ENCODE peak calls at places on chromosomes 6 and 20, in seven cellular contexts. C is H9; K is right cardiac atrium; Z is IMR-90; B is right atrium auricular region; J is lung; N is CD8-positive, alpha-beta T cell. P is an unnamed sample.

GRCh38 chr6:10262505-10262904 is 152.4 kb downstream of the TFAP2A start:
- DNase-seq in J (no peak), Z (no peak), B (no peak), N (no peak), C (no peak), K (no peak), P (no peak)

GRCh38 chr6:31734703-31735500 is 1.4 kb downstream of the CLIC1 start:
- DNase-seq in K (peak; percentile 67), J (peak; percentile 55), Z (peak; percentile 59), N (no peak), C (peak; percentile 83), B (peak; percentile 75), P (peak; percentile 52)

GRCh38 chr20:11952621-11953020 is 34.9 kb downstream of the BTBD3 start:
- DNase-seq in J (no peak), Z (peak; percentile 34), B (no peak), K (no peak), N (no peak), C (no peak), P (no peak)

GRCh38 chr6:26304213-26305096 is 60.5 kb upstream of the BTN3A2 start:
- DNase-seq in K (peak; percentile 41), J (no peak), C (no peak), B (peak; percentile 66), Z (peak; percentile 70), N (no peak), P (peak; percentile 45)

GRCh38 chr6:31365864-31366263 is 8.9 kb upstream of the HLA-B start:
- DNase-seq in J (no peak), Z (no peak), B (no peak), K (no peak), C (no peak), N (no peak), P (no peak)

GRCh38 chr20:54250691-54251090 is 42.8 kb downstream of the PFDN4 start:
- DNase-seq in N (no peak), C (no peak), K (no peak), J (no peak), Z (no peak), B (no peak), P (no peak)

GRCh38 chr6:8707956-8708772 is 272.8 kb upstream of the SLC35B3 start:
- DNase-seq in Z (no peak), N (no peak), K (peak; percentile 9), B (no peak), C (no peak), J (peak; percentile 47), P (no peak)

GRCh38 chr6:2951723-2952122 is 19.6 kb downstream of the SERPINB6 start:
- DNase-seq in J (no peak), K (peak; percentile 48), B (peak; percentile 59), Z (no peak), C (peak; percentile 41), N (no peak), P (peak; percentile 28)

GRCh38 chr20:34337982-34338756 is 24.9 kb upstream of the ITCH start:
- DNase-seq in Z (no peak), J (no peak), K (no peak), N (no peak), B (no peak), C (no peak), P (no peak)

GRCh38 chr6:139841794-139842215 is 467.4 kb upstream of the CITED2 start:
- DNase-seq in B (no peak), C (no peak), N (no peak), K (no peak), J (no peak), Z (no peak), P (no peak)

GRCh38 chr6:81981812-81982211 is 229.3 kb upstream of the TENT5A start:
- DNase-seq in C (no peak), B (no peak), J (no peak), N (no peak), K (no peak), Z (peak; percentile 79), P (no peak)

GRCh38 chr6:74170118-74170517 is 474.1 kb downstream of the CD109 start:
- DNase-seq in N (no peak), Z (peak; percentile 99), K (no peak), B (no peak), J (no peak), C (no peak), P (no peak)

GRCh38 chr20:1894951-1895673 is at the start of gene SIRPA:
- DNase-seq in K (peak; percentile 82), N (no peak), B (no peak), C (peak; percentile 48), Z (peak; percentile 64), J (peak; percentile 46), P (peak; percentile 70)

GRCh38 chr6:137492771-137493217 is 1.4 kb downstream of the OLIG3 start:
- DNase-seq in C (no peak), N (no peak), Z (no peak), J (no peak), B (no peak), K (no peak), P (no peak)
- H3K4me1 ChIP-seq in C (no peaks in the 10 kb centered on the region), N (peaks cover 74% of the 10 kb centered on the region), Z (no peaks in the 10 kb centered on the region), J (no peaks in the 10 kb centered on the region), B (peaks cover 56% of the 10 kb centered on the region), K (peaks cover 4% of the 10 kb centered on the region), P (peaks cover 9% of the 10 kb centered on the region)

DNA sequence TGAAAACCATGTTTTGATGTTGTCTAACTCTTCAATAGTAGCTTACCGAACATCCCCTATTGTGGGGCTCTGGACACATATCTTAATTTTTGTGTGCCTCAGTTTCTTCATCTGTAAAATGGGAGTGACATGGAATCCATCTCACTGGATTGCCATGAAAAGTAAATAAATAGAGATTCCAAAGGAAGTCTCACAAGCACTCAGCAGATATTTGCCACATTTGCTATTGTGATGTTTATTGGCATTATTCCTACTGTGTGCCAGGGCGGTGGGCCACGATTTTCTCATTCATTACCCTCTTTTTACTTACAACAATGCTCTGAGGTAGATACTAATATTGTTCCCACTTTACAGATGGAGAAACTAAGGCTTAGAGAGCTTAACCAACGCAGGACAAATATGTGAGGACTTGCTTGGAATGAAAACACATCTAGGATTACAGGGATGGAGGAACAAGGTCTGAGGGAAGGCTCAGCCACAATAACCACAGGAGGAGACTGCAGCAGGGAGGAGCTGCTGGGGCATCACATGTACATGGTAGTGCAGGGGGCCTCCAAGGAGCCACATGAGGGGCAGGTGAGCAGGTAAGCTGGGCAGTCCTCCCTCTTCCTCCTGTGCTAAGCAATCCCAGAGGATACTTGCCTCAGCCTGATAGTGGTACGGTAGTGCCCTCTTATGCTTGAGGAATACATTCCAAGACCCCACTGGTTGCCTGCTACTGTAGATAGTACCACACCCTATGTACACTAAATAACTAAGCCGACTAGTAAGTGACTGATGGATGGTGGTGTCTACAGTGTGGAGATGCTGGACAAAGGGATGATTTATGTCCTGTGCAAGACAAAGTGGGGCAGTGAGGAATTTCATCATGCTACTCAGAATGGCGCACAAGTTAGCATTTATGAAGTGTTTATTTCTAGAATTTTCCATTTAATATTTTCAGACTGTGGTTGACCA is 176.9 kb downstream of the FOXA2 start:
- DNase-seq in J (no peak), B (no peak), Z (no peak), C (no peak), K (no peak), N (no peak), P (no peak)
- H3K4me1 ChIP-seq in J (no peaks in the 10 kb centered on the region), B (peaks cover 8% of the 10 kb centered on the region), Z (no peaks in the 10 kb centered on the region), C (peaks cover 5% of the 10 kb centered on the region), K (peaks cover 2% of the 10 kb centered on the region), N (no peaks in the 10 kb centered on the region), P (peaks cover 7% of the 10 kb centered on the region)

DNA sequence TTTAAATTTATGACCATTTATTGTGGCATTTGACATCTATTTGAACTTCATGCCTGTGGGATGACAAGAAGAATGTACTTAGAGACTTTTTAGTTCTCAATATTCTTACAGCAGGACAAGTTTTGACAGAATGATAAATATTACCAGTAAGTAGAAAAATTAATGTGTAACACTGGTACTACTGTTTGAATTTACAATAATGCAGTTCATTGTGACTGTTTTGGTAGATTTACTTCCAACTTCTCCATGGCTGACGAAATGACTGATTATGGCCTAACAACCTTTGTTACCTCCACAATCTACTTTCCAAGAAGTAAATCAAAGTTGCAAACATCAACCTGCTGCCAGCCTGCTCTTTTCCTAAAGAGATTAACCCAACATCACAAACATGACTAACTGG is 38.5 kb downstream of the PAK5 start:
- DNase-seq in B (no peak), J (no peak), N (no peak), Z (no peak), C (no peak), K (no peak), P (no peak)
- H3K4me1 ChIP-seq in B (no peaks in the 10 kb centered on the region), J (no peaks in the 10 kb centered on the region), N (no peaks in the 10 kb centered on the region), Z (no peaks in the 10 kb centered on the region), C (peaks cover 2% of the 10 kb centered on the region), K (no peaks in the 10 kb centered on the region), P (no peaks in the 10 kb centered on the region)

GRCh38 chr20:63738687-63739128 is 868 bp upstream of the SLC2A4RG start:
- DNase-seq in K (peak; percentile 76), B (peak; percentile 73), Z (no peak), J (peak; percentile 61), C (peak; percentile 79), N (no peak), P (peak; percentile 67)

GRCh38 chr20:63740501-63741353 is 1.2 kb downstream of the SLC2A4RG start:
- DNase-seq in N (no peak), C (peak; percentile 83), J (peak; percentile 94), Z (peak; percentile 86), B (peak; percentile 95), K (peak; percentile 94), P (peak; percentile 93)

GRCh38 chr20:63740070-63740500 is 509 bp downstream of the SLC2A4RG start:
- DNase-seq in B (no peak), N (no peak), C (peak; percentile 32), J (no peak), Z (peak; percentile 7), K (peak; percentile 64), P (no peak)

GRCh38 chr20:63737940-63738686 is 1.5 kb upstream of the SLC2A4RG start:
- DNase-seq in J (no peak), Z (no peak), B (no peak), N (no peak), C (peak; percentile 54), K (no peak), P (no peak)

DNA sequence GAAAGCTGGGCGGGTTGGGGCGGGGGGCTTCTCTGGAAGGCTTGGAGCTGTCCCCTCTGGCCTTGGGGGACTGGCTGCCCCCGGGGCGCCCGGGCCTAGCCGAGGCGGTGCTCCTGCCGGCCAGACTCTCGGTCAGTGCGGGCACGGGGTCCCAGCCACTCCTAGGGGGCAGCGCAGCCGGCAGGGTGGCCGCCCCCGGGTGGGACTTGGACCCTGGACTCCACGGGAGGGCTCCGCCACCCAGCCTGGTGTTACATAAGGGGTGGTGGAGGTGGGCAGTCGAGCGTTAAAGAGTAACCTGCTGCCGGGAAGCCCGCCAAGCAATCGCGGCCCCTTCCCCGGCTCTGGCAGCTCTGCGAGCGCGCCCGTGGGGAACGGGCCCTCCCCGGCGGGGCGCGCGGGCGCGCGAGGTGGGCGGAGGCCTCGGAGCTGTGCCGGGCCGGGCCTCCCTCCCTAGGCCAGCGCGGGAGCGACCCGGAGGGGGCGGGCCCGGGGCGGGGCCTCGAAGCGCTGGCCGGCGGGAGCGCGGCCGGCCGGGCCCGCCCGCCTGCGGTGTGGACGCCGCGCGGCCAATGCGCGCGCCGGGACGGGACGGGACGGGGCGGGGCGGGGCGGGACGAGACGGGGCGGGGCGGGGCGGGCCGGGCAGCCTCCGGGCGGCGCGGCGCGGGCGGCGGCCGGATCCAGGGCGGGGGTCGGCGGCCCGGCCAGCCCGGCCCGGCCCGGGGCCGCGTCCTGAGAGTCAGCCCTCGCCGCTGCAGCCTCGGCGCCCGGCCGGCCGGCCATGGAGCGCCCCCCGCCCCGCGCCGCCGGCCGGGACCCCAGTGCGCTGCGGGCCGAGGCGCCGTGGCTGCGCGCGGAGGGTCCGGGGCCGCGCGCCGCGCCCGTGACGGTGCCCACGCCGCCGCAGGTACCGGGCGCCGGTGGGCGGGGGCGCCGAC is at the start of gene SLC2A4RG:
- DNase-seq in N (peak; percentile 37), J (peak; percentile 74), B (no peak), Z (peak; percentile 62), C (peak; percentile 68), K (peak; percentile 86), P (peak; percentile 78)
- H3K4me1 ChIP-seq in N (peaks cover 41% of the 10 kb centered on the region), J (no peaks in the 10 kb centered on the region), B (peaks cover 40% of the 10 kb centered on the region), Z (peaks cover 10% of the 10 kb centered on the region), C (no peaks in the 10 kb centered on the region), K (peaks cover 5% of the 10 kb centered on the region), P (peaks cover 32% of the 10 kb centered on the region)